ENCODE peak calls at places on chromosomes 3 and 15, in nine cellular contexts. One of them, this sample, is unnamed.

GRCh38 chr3:171460226-171461086 is at the start of gene TNIK:
- DNase-seq in astrocyte of the spinal cord: peak; percentile 84
- DNase-seq in epithelial cell of esophagus: peak; percentile 64
- DNase-seq in uterus: peak; percentile 86
- DNase-seq in choroid plexus epithelial cell: peak; percentile 95
- DNase-seq in transverse colon: peak; percentile 96
- DNase-seq in ovary: peak; percentile 73
- DNase-seq in B cell: peak; percentile 82
- DNase-seq in OCI-LY7: no peak
- DNase-seq in this sample: peak; percentile 98

GRCh38 chr3:149879872-149880271 is 66.9 kb downstream of the RNF13 start:
- DNase-seq in astrocyte of the spinal cord: peak; percentile 72
- DNase-seq in epithelial cell of esophagus: peak; percentile 66
- DNase-seq in uterus: peak; percentile 36
- DNase-seq in choroid plexus epithelial cell: peak; percentile 86
- DNase-seq in transverse colon: peak; percentile 39
- DNase-seq in ovary: peak; percentile 52
- DNase-seq in B cell: peak; percentile 14
- DNase-seq in OCI-LY7: peak; percentile 39
- DNase-seq in this sample: peak; percentile 54

GRCh38 chr15:81106560-81106959 is 27.5 kb upstream of the CFAP161 start:
- DNase-seq in astrocyte of the spinal cord: peak; percentile 76
- DNase-seq in epithelial cell of esophagus: peak; percentile 80
- DNase-seq in uterus: peak; percentile 56
- DNase-seq in choroid plexus epithelial cell: peak; percentile 89
- DNase-seq in transverse colon: peak; percentile 37
- DNase-seq in ovary: peak; percentile 19
- DNase-seq in B cell: peak; percentile 54
- DNase-seq in OCI-LY7: peak; percentile 54
- DNase-seq in this sample: peak; percentile 62

GRCh38 chr3:110479676-110480075 is 591.9 kb upstream of the NECTIN3 start:
- DNase-seq in astrocyte of the spinal cord: no peak
- DNase-seq in epithelial cell of esophagus: no peak
- DNase-seq in uterus: no peak
- DNase-seq in choroid plexus epithelial cell: no peak
- DNase-seq in transverse colon: no peak
- DNase-seq in ovary: no peak
- DNase-seq in B cell: no peak
- DNase-seq in OCI-LY7: no peak
- DNase-seq in this sample: no peak

GRCh38 chr3:35932995-35933394 is 293.7 kb downstream of the ARPP21 start:
- DNase-seq in astrocyte of the spinal cord: peak; percentile 91
- DNase-seq in epithelial cell of esophagus: peak; percentile 58
- DNase-seq in uterus: no peak
- DNase-seq in choroid plexus epithelial cell: peak; percentile 92
- DNase-seq in transverse colon: no peak
- DNase-seq in ovary: no peak
- DNase-seq in B cell: no peak
- DNase-seq in OCI-LY7: no peak
- DNase-seq in this sample: no peak

GRCh38 chr3:183317886-183318845 is 65.1 kb downstream of the B3GNT5 start:
- DNase-seq in astrocyte of the spinal cord: peak; percentile 65
- DNase-seq in epithelial cell of esophagus: peak; percentile 44
- DNase-seq in uterus: no peak
- DNase-seq in choroid plexus epithelial cell: peak; percentile 47
- DNase-seq in transverse colon: no peak
- DNase-seq in ovary: no peak
- DNase-seq in B cell: no peak
- DNase-seq in OCI-LY7: no peak
- DNase-seq in this sample: no peak

GRCh38 chr3:79148786-79149185 is 619.0 kb downstream of the ROBO1 start:
- DNase-seq in astrocyte of the spinal cord: peak; percentile 56
- DNase-seq in epithelial cell of esophagus: peak; percentile 48
- DNase-seq in uterus: no peak
- DNase-seq in choroid plexus epithelial cell: peak; percentile 58
- DNase-seq in transverse colon: no peak
- DNase-seq in ovary: no peak
- DNase-seq in B cell: no peak
- DNase-seq in OCI-LY7: no peak
- DNase-seq in this sample: no peak

GRCh38 chr3:191737742-191738141 is 276.8 kb downstream of the PYDC2 start:
- DNase-seq in astrocyte of the spinal cord: no peak
- DNase-seq in epithelial cell of esophagus: peak; percentile 3
- DNase-seq in uterus: no peak
- DNase-seq in choroid plexus epithelial cell: no peak
- DNase-seq in transverse colon: no peak
- DNase-seq in ovary: no peak
- DNase-seq in B cell: no peak
- DNase-seq in OCI-LY7: no peak
- DNase-seq in this sample: no peak

GRCh38 chr3:45509038-45509767 is 85.3 kb upstream of the LIMD1 start:
- DNase-seq in astrocyte of the spinal cord: peak; percentile 99
- DNase-seq in epithelial cell of esophagus: peak; percentile 75
- DNase-seq in uterus: no peak
- DNase-seq in choroid plexus epithelial cell: peak; percentile 99
- DNase-seq in transverse colon: no peak
- DNase-seq in ovary: no peak
- DNase-seq in B cell: no peak
- DNase-seq in OCI-LY7: no peak
- DNase-seq in this sample: peak; percentile 52

GRCh38 chr3:23202921-23203650 is at the start of gene UBE2E2:
- DNase-seq in astrocyte of the spinal cord: peak; percentile 52
- DNase-seq in epithelial cell of esophagus: peak; percentile 73
- DNase-seq in uterus: peak; percentile 76
- DNase-seq in choroid plexus epithelial cell: peak; percentile 70
- DNase-seq in transverse colon: peak; percentile 73
- DNase-seq in ovary: peak; percentile 59
- DNase-seq in B cell: peak; percentile 89
- DNase-seq in OCI-LY7: peak; percentile 88
- DNase-seq in this sample: peak; percentile 64

GRCh38 chr15:69914960-69915359 is 182.8 kb downstream of the TLE3 start:
- DNase-seq in astrocyte of the spinal cord: no peak
- DNase-seq in epithelial cell of esophagus: no peak
- DNase-seq in uterus: no peak
- DNase-seq in choroid plexus epithelial cell: peak; percentile 18
- DNase-seq in transverse colon: no peak
- DNase-seq in ovary: no peak
- DNase-seq in B cell: no peak
- DNase-seq in OCI-LY7: peak; percentile 56
- DNase-seq in this sample: no peak

GRCh38 chr3:149726716-149727407 is 25.4 kb downstream of the COMMD2 start:
- DNase-seq in astrocyte of the spinal cord: peak; percentile 43
- DNase-seq in epithelial cell of esophagus: no peak
- DNase-seq in uterus: no peak
- DNase-seq in choroid plexus epithelial cell: no peak
- DNase-seq in transverse colon: no peak
- DNase-seq in ovary: no peak
- DNase-seq in B cell: no peak
- DNase-seq in OCI-LY7: no peak
- DNase-seq in this sample: peak; percentile 9

GRCh38 chr15:63122002-63122893 is 587 bp downstream of the LACTB start:
- DNase-seq in astrocyte of the spinal cord: peak; percentile 58
- DNase-seq in epithelial cell of esophagus: peak; percentile 85
- DNase-seq in uterus: peak; percentile 85
- DNase-seq in choroid plexus epithelial cell: peak; percentile 83
- DNase-seq in transverse colon: peak; percentile 96
- DNase-seq in ovary: peak; percentile 69
- DNase-seq in B cell: peak; percentile 84
- DNase-seq in OCI-LY7: peak; percentile 64
- DNase-seq in this sample: peak; percentile 88
- TF ChIP-seq CTCF in astrocyte of the spinal cord: peak; percentile 15
- TF ChIP-seq CTCF in epithelial cell of esophagus: no peak
- TF ChIP-seq CTCF in uterus: no peak
- TF ChIP-seq CTCF in choroid plexus epithelial cell: peak; percentile 17
- TF ChIP-seq CTCF in transverse colon: peak; percentile 17
- TF ChIP-seq CTCF in ovary: no peak
- TF ChIP-seq CTCF in B cell: peak; percentile 12
- TF ChIP-seq CTCF in OCI-LY7: peak; percentile 21
- TF ChIP-seq CTCF in this sample: peak; percentile 13

GRCh38 chr3:32406481-32407408 is 15.1 kb downstream of the CMTM7 start:
- DNase-seq in astrocyte of the spinal cord: no peak
- DNase-seq in epithelial cell of esophagus: peak; percentile 88
- DNase-seq in uterus: no peak
- DNase-seq in choroid plexus epithelial cell: no peak
- DNase-seq in transverse colon: no peak
- DNase-seq in ovary: no peak
- DNase-seq in B cell: no peak
- DNase-seq in OCI-LY7: no peak
- DNase-seq in this sample: no peak

GRCh38 chr3:32412887-32413286 is 21.2 kb downstream of the CMTM7 start:
- DNase-seq in astrocyte of the spinal cord: no peak
- DNase-seq in epithelial cell of esophagus: no peak
- DNase-seq in uterus: no peak
- DNase-seq in choroid plexus epithelial cell: no peak
- DNase-seq in transverse colon: no peak
- DNase-seq in ovary: no peak
- DNase-seq in B cell: no peak
- DNase-seq in OCI-LY7: no peak
- DNase-seq in this sample: no peak

GRCh38 chr3:32411442-32411841 is 19.8 kb downstream of the CMTM7 start:
- DNase-seq in astrocyte of the spinal cord: no peak
- DNase-seq in epithelial cell of esophagus: no peak
- DNase-seq in uterus: no peak
- DNase-seq in choroid plexus epithelial cell: no peak
- DNase-seq in transverse colon: no peak
- DNase-seq in ovary: no peak
- DNase-seq in B cell: no peak
- DNase-seq in OCI-LY7: no peak
- DNase-seq in this sample: no peak

GRCh38 chr3:32413845-32414526 is 22.3 kb downstream of the CMTM7 start:
- DNase-seq in astrocyte of the spinal cord: no peak
- DNase-seq in epithelial cell of esophagus: peak; percentile 63
- DNase-seq in uterus: no peak
- DNase-seq in choroid plexus epithelial cell: no peak
- DNase-seq in transverse colon: no peak
- DNase-seq in ovary: no peak
- DNase-seq in B cell: no peak
- DNase-seq in OCI-LY7: no peak
- DNase-seq in this sample: no peak

GRCh38 chr3:32410367-32411246 is 19.0 kb downstream of the CMTM7 start:
- DNase-seq in astrocyte of the spinal cord: no peak
- DNase-seq in epithelial cell of esophagus: peak; percentile 44
- DNase-seq in uterus: no peak
- DNase-seq in choroid plexus epithelial cell: no peak
- DNase-seq in transverse colon: no peak
- DNase-seq in ovary: no peak
- DNase-seq in B cell: no peak
- DNase-seq in OCI-LY7: no peak
- DNase-seq in this sample: no peak
- TF ChIP-seq CTCF in astrocyte of the spinal cord: no peak
- TF ChIP-seq CTCF in epithelial cell of esophagus: no peak
- TF ChIP-seq CTCF in uterus: no peak
- TF ChIP-seq CTCF in choroid plexus epithelial cell: no peak
- TF ChIP-seq CTCF in transverse colon: no peak
- TF ChIP-seq CTCF in ovary: no peak
- TF ChIP-seq CTCF in B cell: no peak
- TF ChIP-seq CTCF in OCI-LY7: no peak
- TF ChIP-seq CTCF in this sample: no peak

GRCh38 chr15:34161329-34161953 is 48.5 kb downstream of the KATNBL1 start:
- DNase-seq in astrocyte of the spinal cord: no peak
- DNase-seq in epithelial cell of esophagus: peak; percentile 36
- DNase-seq in uterus: no peak
- DNase-seq in choroid plexus epithelial cell: peak; percentile 6
- DNase-seq in transverse colon: no peak
- DNase-seq in ovary: no peak
- DNase-seq in B cell: peak; percentile 4
- DNase-seq in OCI-LY7: peak; percentile 19
- DNase-seq in this sample: no peak

GRCh38 chr15:34154725-34155204 is 52.9 kb downstream of the PGBD4 start:
- DNase-seq in astrocyte of the spinal cord: peak; percentile 4
- DNase-seq in epithelial cell of esophagus: peak; percentile 81
- DNase-seq in uterus: no peak
- DNase-seq in choroid plexus epithelial cell: peak; percentile 5
- DNase-seq in transverse colon: no peak
- DNase-seq in ovary: no peak
- DNase-seq in B cell: no peak
- DNase-seq in OCI-LY7: peak; percentile 7
- DNase-seq in this sample: peak; percentile 17

GRCh38 chr15:34160735-34161134 is 49.2 kb downstream of the KATNBL1 start:
- DNase-seq in astrocyte of the spinal cord: no peak
- DNase-seq in epithelial cell of esophagus: no peak
- DNase-seq in uterus: no peak
- DNase-seq in choroid plexus epithelial cell: no peak
- DNase-seq in transverse colon: no peak
- DNase-seq in ovary: no peak
- DNase-seq in B cell: no peak
- DNase-seq in OCI-LY7: no peak
- DNase-seq in this sample: no peak

GRCh38 chr15:34155859-34156258 is 54.0 kb downstream of the PGBD4 start:
- DNase-seq in astrocyte of the spinal cord: no peak
- DNase-seq in epithelial cell of esophagus: no peak
- DNase-seq in uterus: no peak
- DNase-seq in choroid plexus epithelial cell: no peak
- DNase-seq in transverse colon: no peak
- DNase-seq in ovary: no peak
- DNase-seq in B cell: no peak
- DNase-seq in OCI-LY7: no peak
- DNase-seq in this sample: no peak

DNA sequence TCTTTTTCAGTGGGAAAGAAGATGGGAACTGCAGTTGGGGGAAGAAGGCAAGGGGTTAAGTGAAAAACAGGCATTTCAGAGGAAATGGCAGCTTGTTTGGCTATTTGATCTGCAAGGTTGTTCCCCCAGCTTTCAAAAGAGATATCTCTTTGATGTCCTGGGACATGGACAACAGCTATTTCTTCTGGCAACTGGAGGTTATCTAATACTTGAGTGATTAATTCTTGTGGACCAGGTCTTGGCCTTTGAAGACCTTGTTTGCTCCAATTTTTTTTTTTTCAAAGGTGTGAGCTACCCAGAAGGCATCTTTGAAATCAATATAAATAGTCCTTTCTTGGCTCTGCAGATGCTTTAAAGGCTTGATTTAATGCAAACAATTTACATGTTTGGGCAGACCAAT is 51.5 kb downstream of the KATNBL1 start:
- DNase-seq in astrocyte of the spinal cord: no peak
- DNase-seq in epithelial cell of esophagus: no peak
- DNase-seq in uterus: no peak
- DNase-seq in choroid plexus epithelial cell: no peak
- DNase-seq in transverse colon: no peak
- DNase-seq in ovary: no peak
- DNase-seq in B cell: no peak
- DNase-seq in OCI-LY7: no peak
- DNase-seq in this sample: no peak
- TF ChIP-seq CTCF in astrocyte of the spinal cord: no peak
- TF ChIP-seq CTCF in epithelial cell of esophagus: no peak
- TF ChIP-seq CTCF in uterus: no peak
- TF ChIP-seq CTCF in choroid plexus epithelial cell: no peak
- TF ChIP-seq CTCF in transverse colon: no peak
- TF ChIP-seq CTCF in ovary: no peak
- TF ChIP-seq CTCF in B cell: no peak
- TF ChIP-seq CTCF in OCI-LY7: no peak
- TF ChIP-seq CTCF in this sample: no peak

DNA sequence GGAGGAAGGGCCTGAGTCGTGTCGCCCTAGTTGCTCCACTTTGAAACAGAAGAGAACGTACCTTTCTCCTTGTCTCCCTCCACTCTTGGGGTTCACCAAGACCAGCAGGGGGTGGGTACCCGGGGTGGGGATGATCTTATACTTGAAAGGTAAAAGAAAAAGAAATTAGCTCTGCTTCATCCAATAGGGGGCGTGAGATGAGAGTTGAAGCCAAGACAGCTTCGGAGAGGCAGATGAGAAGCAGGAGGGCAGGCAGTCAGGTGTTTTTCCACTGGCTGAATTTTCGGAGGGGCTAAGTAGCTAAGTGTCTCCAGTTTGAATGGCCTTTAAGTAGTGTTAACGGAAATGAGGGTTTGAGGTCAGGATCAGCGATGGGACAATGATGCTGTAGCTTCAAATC is 100.4 kb downstream of the DGKG start:
- DNase-seq in astrocyte of the spinal cord: no peak
- DNase-seq in epithelial cell of esophagus: no peak
- DNase-seq in uterus: no peak
- DNase-seq in choroid plexus epithelial cell: peak; percentile 29
- DNase-seq in transverse colon: no peak
- DNase-seq in ovary: no peak
- DNase-seq in B cell: no peak
- DNase-seq in OCI-LY7: peak; percentile 39
- DNase-seq in this sample: no peak
- TF ChIP-seq CTCF in astrocyte of the spinal cord: no peak
- TF ChIP-seq CTCF in epithelial cell of esophagus: no peak
- TF ChIP-seq CTCF in uterus: no peak
- TF ChIP-seq CTCF in choroid plexus epithelial cell: peak; percentile 50
- TF ChIP-seq CTCF in transverse colon: no peak
- TF ChIP-seq CTCF in ovary: no peak
- TF ChIP-seq CTCF in B cell: no peak
- TF ChIP-seq CTCF in OCI-LY7: peak; percentile 71
- TF ChIP-seq CTCF in this sample: peak; percentile 11

This sample was measured in activated CD8-positive, alpha-beta T cell treated with anti-CD3 and anti-CD28 coated beads for 36 hours.